ENCODE peak calls at places on chromosome 4, in four cellular contexts. Y, O, G and N are unnamed samples.

GRCh38 chr4:99655315-99656081 is 2.1 kb downstream of the C4orf54 start:
- DNase-seq in G (no peak), O (no peak), Y (no peak), N (peak)

GRCh38 chr4:14701896-14702295 is 300.4 kb upstream of the CPEB2 start:
- DNase-seq in Y (no peak), G (no peak), O (no peak), N (no peak)

GRCh38 chr4:602559-602942 is 22.8 kb upstream of the PDE6B start:
- DNase-seq in G (no peak), O (peak), Y (peak), N (peak)

GRCh38 chr4:169582706-169583105 is 29.7 kb downstream of the NEK1 start:
- DNase-seq in O (no peak), Y (no peak), G (no peak), N (no peak)

GRCh38 chr4:159103406-159104131 is 690 bp downstream of the RAPGEF2 start:
- DNase-seq in Y (no peak), O (peak), G (peak), N (peak)

GRCh38 chr4:28228575-28228974 is 1367.9 kb downstream of the STIM2 start:
- DNase-seq in G (no peak), O (no peak), Y (no peak), N (no peak)

GRCh38 chr4:21013501-21013900 is 313.2 kb downstream of the PACRGL start:
- DNase-seq in O (no peak), G (no peak), Y (no peak), N (no peak)

GRCh38 chr4:139943277-139943676 is 210.7 kb downstream of the MAML3 start:
- DNase-seq in G (no peak), O (no peak), Y (no peak), N (no peak)

GRCh38 chr4:173509031-173510001 is 20.7 kb downstream of the HAND2 start:
- DNase-seq in O (no peak), G (no peak), Y (no peak), N (no peak)
- TF ChIP-seq POLR2A in O (no peak), G (no peak), Y (no peak), N (no peak)

GRCh38 chr4:184419976-184420375 is 54.4 kb downstream of the IRF2 start:
- DNase-seq in O (no peak), G (no peak), Y (no peak), N (no peak)

GRCh38 chr4:184420402-184420801 is 53.9 kb downstream of the IRF2 start:
- DNase-seq in O (no peak), G (no peak), Y (no peak), N (no peak)

GRCh38 chr4:184415071-184415470 is 59.3 kb downstream of the IRF2 start:
- DNase-seq in G (no peak), Y (no peak), O (no peak), N (no peak)

GRCh38 chr4:184417802-184418511 is 56.4 kb downstream of the IRF2 start:
- DNase-seq in G (peak), Y (no peak), O (no peak), N (no peak)

DNA sequence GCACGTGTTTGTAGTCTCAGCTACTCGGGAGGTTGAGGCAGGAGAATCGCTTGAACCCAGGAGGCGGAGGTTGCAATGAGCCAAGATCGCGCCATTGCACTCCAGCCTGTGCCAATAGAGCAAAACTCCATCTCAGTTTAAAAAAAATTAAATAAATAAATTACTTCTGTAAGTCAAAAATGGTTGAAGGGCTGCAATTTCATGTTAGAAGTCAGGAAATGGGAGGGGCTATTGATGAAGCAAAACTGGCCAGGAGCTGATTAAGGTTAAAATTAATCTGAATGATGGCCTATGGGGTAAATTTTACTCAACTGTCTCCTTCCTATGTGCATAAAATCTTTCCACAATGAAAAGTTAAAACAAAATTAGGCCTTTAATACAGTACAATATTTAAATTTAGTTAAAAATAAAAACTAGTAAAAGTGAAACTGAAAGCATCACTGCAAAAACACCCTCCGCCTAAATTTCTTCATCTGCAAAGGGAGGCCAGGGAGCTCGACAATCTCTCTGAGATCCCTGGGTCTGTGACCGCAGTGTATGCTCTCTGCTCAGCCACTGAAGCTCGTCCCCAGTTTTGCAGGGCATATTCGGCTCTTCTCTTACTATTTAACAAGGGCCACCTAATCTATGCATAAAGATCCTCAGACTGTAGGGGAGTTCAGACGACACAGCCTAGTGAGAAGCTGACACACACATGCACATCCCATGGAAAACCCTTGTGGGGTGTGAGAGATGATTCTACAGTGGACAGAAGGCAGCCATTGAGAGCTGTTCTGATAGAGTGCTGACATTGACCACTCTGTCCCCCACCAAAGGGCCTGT is 57.2 kb downstream of the IRF2 start:
- DNase-seq in G (no peak), O (no peak), Y (no peak), N (no peak)
- H3K4me3 ChIP-seq in G (no peak), O (peak), Y (peak), N (no peak)

GRCh38 chr4:102717448-102718092 is 43.2 kb downstream of the MANBA start:
- DNase-seq in G (no peak), O (no peak), Y (no peak), N (no peak)
- H3K27ac ChIP-seq in G (peak), O (no peak), Y (no peak), N (no peak)

GRCh38 chr4:88592600-88593448 is 544 bp downstream of the HERC3 start:
- DNase-seq in G (peak), Y (peak), O (peak), N (peak)
- TF ChIP-seq POLR2A in G (no peak), Y (peak), O (peak), N (peak)

GRCh38 chr4:41214158-41215146 is at the start of gene APBB2:
- DNase-seq in G (peak), O (peak), Y (peak), N (peak)

GRCh38 chr4:41216294-41217019 is 2.1 kb upstream of the APBB2 start:
- DNase-seq in O (peak), Y (peak), G (peak), N (peak)

GRCh38 chr4:41215969-41216293 is 1.6 kb upstream of the APBB2 start:
- DNase-seq in Y (no peak), G (no peak), O (no peak), N (no peak)

GRCh38 chr4:41213563-41214157 is 682 bp downstream of the APBB2 start:
- DNase-seq in G (peak), O (peak), Y (no peak), N (peak)

DNA sequence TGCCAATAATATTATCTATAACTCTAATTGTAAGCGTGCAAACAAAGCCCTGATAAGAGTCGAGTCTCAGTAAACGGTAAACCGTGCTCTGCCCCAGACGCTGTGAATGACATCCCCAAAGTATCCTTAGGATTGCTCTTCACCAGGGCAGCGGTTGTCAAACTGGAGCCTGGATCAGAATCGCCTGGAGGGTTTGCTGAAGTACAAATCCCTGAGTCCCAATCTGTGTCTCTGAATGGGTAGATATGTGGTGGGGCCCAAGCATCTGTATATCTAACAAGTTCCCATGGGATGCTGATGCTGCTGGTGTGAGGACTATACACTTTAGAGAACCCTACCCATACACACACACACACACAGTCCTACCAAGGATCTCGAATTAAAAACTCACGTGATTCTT is 813 bp upstream of the APBB2 start:
- DNase-seq in Y (no peak), G (no peak), O (no peak), N (no peak)
- H3K4me3 ChIP-seq in Y (peak), G (peak), O (no peak), N (no peak)

GRCh38 chr4:101103381-101104142 is 243.8 kb downstream of the PPP3CA start:
- DNase-seq in G (no peak), Y (no peak), O (no peak), N (no peak)
- H3K27ac ChIP-seq in G (no peak), Y (peak), O (no peak), N (no peak)

GRCh38 chr4:22515888-22516541 is at the start of gene ADGRA3:
- DNase-seq in O (peak), Y (peak), G (peak), N (peak)
- TF ChIP-seq POLR2A in O (no peak), Y (no peak), G (peak), N (peak)

GRCh38 chr4:25969374-25969773 is 55.4 kb downstream of the SMIM20 start:
- DNase-seq in Y (no peak), G (no peak), O (no peak), N (no peak)
- H3K4me3 ChIP-seq in Y (no peak), G (no peak), O (no peak), N (no peak)

DNA sequence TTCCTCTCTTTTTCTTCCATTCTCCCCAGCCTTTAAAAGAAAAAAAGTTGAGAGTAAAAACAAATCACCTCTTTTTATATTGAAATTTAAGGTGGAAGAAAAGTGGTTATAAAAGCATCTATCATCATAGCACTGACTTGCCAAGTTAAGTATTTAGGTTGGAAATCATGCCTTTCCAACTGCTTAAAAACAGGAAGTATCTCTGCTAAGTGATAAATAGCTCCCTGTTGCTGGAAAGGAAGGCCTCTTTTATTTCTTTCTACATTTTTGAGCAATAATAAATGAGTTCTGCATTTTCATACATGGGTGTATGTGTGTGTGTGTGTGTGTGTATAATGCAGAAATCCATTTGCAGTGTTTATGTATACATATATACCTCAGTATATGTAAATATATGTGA is 163.2 kb upstream of the SPRY1 start:
- DNase-seq in O (no peak), G (no peak), Y (no peak), N (no peak)
- H3K27ac ChIP-seq in O (no peak), G (no peak), Y (no peak), N (no peak)